ENCODE peak calls at places on chromosomes 3 and 15, in six cellular contexts. V, U, D, L, Y and W are unnamed samples.

GRCh38 chr15:60695713-60696522 is 217.0 kb upstream of the ICE2 start:
- DNase-seq in U (no peak), D (peak), V (peak), L (no peak), Y (no peak), W (peak)

GRCh38 chr3:111715911-111716523 is 120.9 kb upstream of the ZBED2 start:
- DNase-seq in Y (no peak), U (peak), L (peak), V (no peak), D (no peak), W (no peak)

GRCh38 chr3:13767896-13768295 is 112.0 kb downstream of the WNT7A start:
- DNase-seq in Y (no peak), V (no peak), L (no peak), U (no peak), D (no peak), W (no peak)

GRCh38 chr3:99250821-99251355 is 349.4 kb upstream of the DCBLD2 start:
- DNase-seq in D (no peak), Y (no peak), U (no peak), L (no peak), V (no peak), W (no peak)

GRCh38 chr3:124924741-124925140 is 9.8 kb downstream of the MUC13 start:
- DNase-seq in L (no peak), D (no peak), U (no peak), Y (no peak), V (no peak), W (no peak)

GRCh38 chr3:152037953-152038352 is 164.5 kb downstream of the SUCNR1 start:
- DNase-seq in L (no peak), D (no peak), V (no peak), U (no peak), Y (no peak), W (no peak)

GRCh38 chr15:99110093-99110492 is 5.2 kb downstream of the SYNM start:
- DNase-seq in L (no peak), U (no peak), D (no peak), Y (no peak), V (no peak), W (no peak)

GRCh38 chr3:64454179-64454578 is 228.9 kb upstream of the PRICKLE2 start:
- DNase-seq in D (no peak), U (no peak), Y (peak), L (no peak), V (no peak), W (peak)

GRCh38 chr15:40845511-40846284 is 1.9 kb downstream of the SPINT1 start:
- DNase-seq in D (no peak), Y (no peak), V (no peak), U (no peak), L (peak), W (no peak)

GRCh38 chr3:150412599-150413069 is 4.5 kb downstream of the TSC22D2 start:
- DNase-seq in U (peak), D (no peak), L (peak), Y (peak), V (no peak), W (peak)